ENCODE peak calls at places on chromosome 20, in six cellular contexts. One of them, this sample, is unnamed.

GRCh38 chr20:61322151-61322860 is 70.2 kb downstream of the CDH4 start:
- DNase-seq in Calu3: no peak
- DNase-seq in upper lobe of right lung: peak
- DNase-seq in WTC11: no peak
- DNase-seq in NCI-H146: no peak
- DNase-seq in AG10803: no peak
- DNase-seq in this sample: no peak

GRCh38 chr20:57427239-57428127 is 36.3 kb downstream of the RBM38 start:
- DNase-seq in Calu3: no peak
- DNase-seq in upper lobe of right lung: no peak
- DNase-seq in WTC11: no peak
- DNase-seq in NCI-H146: no peak
- DNase-seq in AG10803: no peak
- DNase-seq in this sample: no peak

GRCh38 chr20:45368221-45368980 is 5.4 kb downstream of the SYS1 start:
- DNase-seq in Calu3: no peak
- DNase-seq in upper lobe of right lung: no peak
- DNase-seq in WTC11: no peak
- DNase-seq in NCI-H146: no peak
- DNase-seq in AG10803: no peak
- DNase-seq in this sample: no peak

GRCh38 chr20:48846516-48847492 is 19.0 kb upstream of the PREX1 start:
- DNase-seq in Calu3: no peak
- DNase-seq in upper lobe of right lung: no peak
- DNase-seq in WTC11: peak
- DNase-seq in NCI-H146: peak
- DNase-seq in AG10803: no peak
- DNase-seq in this sample: no peak

GRCh38 chr20:59820204-59821041 is 113.0 kb downstream of the SYCP2 start:
- DNase-seq in Calu3: no peak
- DNase-seq in upper lobe of right lung: no peak
- DNase-seq in WTC11: no peak
- DNase-seq in NCI-H146: peak
- DNase-seq in AG10803: no peak
- DNase-seq in this sample: no peak

GRCh38 chr20:43583982-43584432 is 6.7 kb upstream of the IFT52 start:
- DNase-seq in Calu3: peak
- DNase-seq in upper lobe of right lung: peak
- DNase-seq in WTC11: no peak
- DNase-seq in NCI-H146: no peak
- DNase-seq in AG10803: peak
- DNase-seq in this sample: no peak

GRCh38 chr20:22333885-22334545 is 250.4 kb downstream of the FOXA2 start:
- DNase-seq in Calu3: peak
- DNase-seq in upper lobe of right lung: peak
- DNase-seq in WTC11: peak
- DNase-seq in NCI-H146: peak
- DNase-seq in AG10803: peak
- DNase-seq in this sample: peak

GRCh38 chr20:38217791-38218565 is 42.6 kb downstream of the KIAA1755 start:
- DNase-seq in Calu3: peak
- DNase-seq in upper lobe of right lung: peak
- DNase-seq in WTC11: no peak
- DNase-seq in NCI-H146: no peak
- DNase-seq in AG10803: peak
- DNase-seq in this sample: no peak

GRCh38 chr20:14997791-14998190 is 660.4 kb upstream of the FLRT3 start:
- DNase-seq in Calu3: no peak
- DNase-seq in upper lobe of right lung: no peak
- DNase-seq in WTC11: no peak
- DNase-seq in NCI-H146: no peak
- DNase-seq in AG10803: peak
- DNase-seq in this sample: no peak